ENCODE peak calls at places on chromosomes 12 and 14, in nine cellular contexts. One of them, this sample, is unnamed.

GRCh38 chr12:19131020-19131431 is 1.5 kb downstream of the PLEKHA5 start:
- DNase-seq in left cardiac atrium: no peak
- DNase-seq in activated T-cell treated with anti-CD3 and anti-CD28 coated beads for 48 hours: no peak
- DNase-seq in GM12864: no peak
- DNase-seq in naive thymus-derived CD4-positive, alpha-beta T cell: no peak
- DNase-seq in lower lobe of right lung: no peak
- DNase-seq in heart left ventricle: no peak
- DNase-seq in central memory CD8-positive, alpha-beta T cell: no peak
- DNase-seq in chondrocyte: no peak
- DNase-seq in this sample: no peak

GRCh38 chr14:51552768-51553426 is 98.8 kb upstream of the FRMD6 start:
- DNase-seq in heart left ventricle: no peak
- DNase-seq in naive thymus-derived CD4-positive, alpha-beta T cell: no peak
- DNase-seq in activated T-cell treated with anti-CD3 and anti-CD28 coated beads for 48 hours: no peak
- DNase-seq in chondrocyte: no peak
- DNase-seq in central memory CD8-positive, alpha-beta T cell: no peak
- DNase-seq in left cardiac atrium: peak
- DNase-seq in GM12864: no peak
- DNase-seq in lower lobe of right lung: no peak
- DNase-seq in this sample: no peak

GRCh38 chr12:53989227-53990113 is 4.5 kb downstream of the HOXC10 start:
- DNase-seq in chondrocyte: no peak
- DNase-seq in lower lobe of right lung: no peak
- DNase-seq in activated T-cell treated with anti-CD3 and anti-CD28 coated beads for 48 hours: no peak
- DNase-seq in naive thymus-derived CD4-positive, alpha-beta T cell: no peak
- DNase-seq in left cardiac atrium: no peak
- DNase-seq in heart left ventricle: no peak
- DNase-seq in central memory CD8-positive, alpha-beta T cell: no peak
- DNase-seq in GM12864: peak
- DNase-seq in this sample: no peak

GRCh38 chr12:123621101-123621500 is 12.4 kb downstream of the EIF2B1 start:
- DNase-seq in GM12864: no peak
- DNase-seq in heart left ventricle: no peak
- DNase-seq in central memory CD8-positive, alpha-beta T cell: no peak
- DNase-seq in left cardiac atrium: no peak
- DNase-seq in activated T-cell treated with anti-CD3 and anti-CD28 coated beads for 48 hours: no peak
- DNase-seq in chondrocyte: no peak
- DNase-seq in lower lobe of right lung: no peak
- DNase-seq in naive thymus-derived CD4-positive, alpha-beta T cell: no peak
- DNase-seq in this sample: no peak

GRCh38 chr14:73209943-73210342 is 27.4 kb upstream of the PAPLN start:
- DNase-seq in central memory CD8-positive, alpha-beta T cell: no peak
- DNase-seq in lower lobe of right lung: no peak
- DNase-seq in naive thymus-derived CD4-positive, alpha-beta T cell: no peak
- DNase-seq in left cardiac atrium: no peak
- DNase-seq in activated T-cell treated with anti-CD3 and anti-CD28 coated beads for 48 hours: no peak
- DNase-seq in GM12864: no peak
- DNase-seq in chondrocyte: no peak
- DNase-seq in heart left ventricle: no peak
- DNase-seq in this sample: no peak

GRCh38 chr12:5889381-5890047 is 55.5 kb downstream of the ANO2 start:
- DNase-seq in naive thymus-derived CD4-positive, alpha-beta T cell: no peak
- DNase-seq in lower lobe of right lung: no peak
- DNase-seq in heart left ventricle: no peak
- DNase-seq in left cardiac atrium: no peak
- DNase-seq in chondrocyte: no peak
- DNase-seq in GM12864: no peak
- DNase-seq in activated T-cell treated with anti-CD3 and anti-CD28 coated beads for 48 hours: peak
- DNase-seq in central memory CD8-positive, alpha-beta T cell: no peak
- DNase-seq in this sample: peak

GRCh38 chr12:64983771-64984170 is 137.3 kb downstream of the WIF1 start:
- DNase-seq in chondrocyte: no peak
- DNase-seq in GM12864: no peak
- DNase-seq in central memory CD8-positive, alpha-beta T cell: no peak
- DNase-seq in left cardiac atrium: no peak
- DNase-seq in activated T-cell treated with anti-CD3 and anti-CD28 coated beads for 48 hours: no peak
- DNase-seq in lower lobe of right lung: no peak
- DNase-seq in naive thymus-derived CD4-positive, alpha-beta T cell: no peak
- DNase-seq in heart left ventricle: no peak
- DNase-seq in this sample: no peak

GRCh38 chr14:101233861-101234587 is 327.3 kb upstream of the DIO3 start:
- DNase-seq in GM12864: no peak
- DNase-seq in naive thymus-derived CD4-positive, alpha-beta T cell: no peak
- DNase-seq in chondrocyte: no peak
- DNase-seq in left cardiac atrium: no peak
- DNase-seq in activated T-cell treated with anti-CD3 and anti-CD28 coated beads for 48 hours: no peak
- DNase-seq in heart left ventricle: peak
- DNase-seq in central memory CD8-positive, alpha-beta T cell: no peak
- DNase-seq in lower lobe of right lung: no peak
- DNase-seq in this sample: peak

GRCh38 chr14:63499701-63500250 is 43.4 kb downstream of the PPP2R5E start:
- DNase-seq in GM12864: no peak
- DNase-seq in heart left ventricle: no peak
- DNase-seq in activated T-cell treated with anti-CD3 and anti-CD28 coated beads for 48 hours: no peak
- DNase-seq in naive thymus-derived CD4-positive, alpha-beta T cell: no peak
- DNase-seq in chondrocyte: no peak
- DNase-seq in central memory CD8-positive, alpha-beta T cell: no peak
- DNase-seq in left cardiac atrium: no peak
- DNase-seq in lower lobe of right lung: no peak
- DNase-seq in this sample: no peak

GRCh38 chr12:24499151-24500146 is 449.5 kb downstream of the BCAT1 start:
- DNase-seq in heart left ventricle: no peak
- DNase-seq in central memory CD8-positive, alpha-beta T cell: no peak
- DNase-seq in lower lobe of right lung: no peak
- DNase-seq in naive thymus-derived CD4-positive, alpha-beta T cell: no peak
- DNase-seq in left cardiac atrium: no peak
- DNase-seq in GM12864: no peak
- DNase-seq in activated T-cell treated with anti-CD3 and anti-CD28 coated beads for 48 hours: no peak
- DNase-seq in chondrocyte: no peak
- DNase-seq in this sample: no peak

GRCh38 chr12:8907513-8907912 is 6.8 kb upstream of the PHC1 start:
- DNase-seq in GM12864: no peak
- DNase-seq in chondrocyte: no peak
- DNase-seq in naive thymus-derived CD4-positive, alpha-beta T cell: no peak
- DNase-seq in activated T-cell treated with anti-CD3 and anti-CD28 coated beads for 48 hours: no peak
- DNase-seq in lower lobe of right lung: no peak
- DNase-seq in heart left ventricle: no peak
- DNase-seq in central memory CD8-positive, alpha-beta T cell: no peak
- DNase-seq in left cardiac atrium: no peak
- DNase-seq in this sample: no peak